ENCODE peak calls at places on chromosomes 13 and 19, in seven cellular contexts. G is mammary epithelial cell; C is CD8-positive, alpha-beta T cell; H is transverse colon; P is AG04450; N is A549; I is testis. Y is an unnamed sample.

GRCh38 chr13:75637101-75637774 is 1.1 kb downstream of the LMO7 start:
- DNase-seq in G (peak; percentile 18), C (no peak), H (no peak), P (no peak), N (no peak), I (no peak), Y (no peak)

GRCh38 chr13:101289764-101290163 is 126.5 kb downstream of the NALCN start:
- DNase-seq in G (peak; percentile 26), C (no peak), H (no peak), P (peak; percentile 13), N (peak; percentile 11), I (peak; percentile 61), Y (peak; percentile 52)

GRCh38 chr13:52009985-52010384 is 1.3 kb downstream of the ATP7B start:
- DNase-seq in G (no peak), C (no peak), H (no peak), P (no peak), N (no peak), I (no peak), Y (no peak)

GRCh38 chr13:113914333-113915011 is 50.6 kb upstream of the GAS6 start:
- DNase-seq in G (no peak), C (no peak), H (no peak), P (no peak), N (no peak), I (no peak), Y (no peak)

GRCh38 chr13:48508001-48508400 is 24.9 kb downstream of the RCBTB2 start:
- DNase-seq in G (peak; percentile 94), C (no peak), H (no peak), P (no peak), N (no peak), I (no peak), Y (peak; percentile 98)

GRCh38 chr19:38812004-38812840 is 523 bp downstream of the LGALS4 start:
- DNase-seq in G (no peak), C (no peak), H (no peak), P (no peak), N (no peak), I (no peak), Y (no peak)

GRCh38 chr13:73204916-73205315 is 146.1 kb downstream of the KLF5 start:
- DNase-seq in G (no peak), C (no peak), H (no peak), P (no peak), N (no peak), I (no peak), Y (no peak)

GRCh38 chr13:84439108-84439507 is 556.8 kb upstream of the SLITRK1 start:
- DNase-seq in G (peak; percentile 76), C (no peak), H (no peak), P (no peak), N (no peak), I (no peak), Y (peak; percentile 87)

GRCh38 chr13:59532405-59532804 is 631.3 kb downstream of the DIAPH3 start:
- DNase-seq in G (peak; percentile 14), C (no peak), H (no peak), P (no peak), N (no peak), I (no peak), Y (peak; percentile 50)

GRCh38 chr19:7264858-7265257 is 29.4 kb downstream of the INSR start:
- DNase-seq in G (no peak), C (no peak), H (no peak), P (no peak), N (no peak), I (no peak), Y (no peak)

GRCh38 chr19:7266832-7267231 is 27.4 kb downstream of the INSR start:
- DNase-seq in G (no peak), C (no peak), H (no peak), P (no peak), N (no peak), I (no peak), Y (no peak)

GRCh38 chr19:7267792-7268736 is 26.1 kb downstream of the INSR start:
- DNase-seq in G (no peak), C (no peak), H (peak; percentile 57), P (no peak), N (no peak), I (no peak), Y (no peak)

GRCh38 chr19:7263521-7263920 is 30.7 kb downstream of the INSR start:
- DNase-seq in G (no peak), C (no peak), H (no peak), P (no peak), N (no peak), I (no peak), Y (no peak)

DNA sequence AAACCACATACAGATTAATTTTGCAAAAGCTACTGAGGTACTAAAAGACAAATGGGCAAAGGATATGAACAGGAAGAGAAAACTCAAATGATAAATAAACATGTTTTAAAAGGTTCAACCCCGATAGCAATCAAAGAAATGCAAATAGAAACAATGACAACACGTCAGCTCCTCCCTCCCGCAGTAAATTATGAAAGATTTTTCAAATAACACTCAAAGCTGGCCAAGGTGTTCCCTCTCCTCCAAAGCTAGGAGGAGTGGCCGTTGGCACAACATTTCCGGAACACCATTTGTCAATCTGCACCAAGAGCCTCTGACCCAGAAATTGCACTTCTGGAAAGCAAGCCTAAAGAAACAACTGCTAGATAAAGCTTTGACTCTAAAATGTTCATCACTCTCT is 28.3 kb downstream of the INSR start:
- DNase-seq in G (no peak), C (no peak), H (peak; percentile 61), P (no peak), N (no peak), I (no peak), Y (no peak)
- TF ChIP-seq CTCF in G (no peak), C (no peak), H (no peak), P (no peak), N (no peak), I (no peak), Y (no peak)

GRCh38 chr13:99987180-99988047 is 5.8 kb downstream of the ZIC2 start:
- DNase-seq in G (no peak), C (no peak), H (no peak), P (no peak), N (no peak), I (no peak), Y (no peak)
- H3K4me3 ChIP-seq in G (no peak overlapping the region), C (no peak overlapping the region), H (no peak overlapping the region), P (no peak overlapping the region), N (no peak overlapping the region), I (no peak overlapping the region), Y (no peak overlapping the region)

GRCh38 chr19:55778331-55778730 is 9.4 kb downstream of the RFPL4AL1 start:
- DNase-seq in G (no peak), C (no peak), H (no peak), P (no peak), N (no peak), I (no peak), Y (no peak)

GRCh38 chr19:55781112-55781511 is 12.2 kb downstream of the RFPL4AL1 start:
- DNase-seq in G (no peak), C (no peak), H (no peak), P (no peak), N (no peak), I (no peak), Y (no peak)

DNA sequence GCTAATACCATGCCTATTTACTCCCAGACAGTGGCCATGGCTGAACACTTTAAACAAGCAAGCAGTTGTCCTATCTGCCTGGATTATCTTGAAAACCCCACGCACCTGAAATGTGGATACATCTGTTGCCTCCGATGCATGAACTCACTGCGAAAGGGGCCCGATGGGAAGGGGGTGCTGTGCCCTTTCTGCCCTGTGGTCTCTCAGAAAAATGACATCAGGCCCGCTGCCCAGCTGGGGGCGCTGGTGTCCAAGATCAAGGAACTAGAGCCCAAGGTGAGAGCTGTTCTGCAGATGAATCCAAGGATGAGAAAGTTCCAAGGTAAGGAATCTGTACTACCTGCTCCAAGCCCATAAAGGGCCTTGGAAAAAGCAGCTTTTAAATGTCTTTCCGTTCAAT is 8.6 kb downstream of the RFPL4AL1 start:
- DNase-seq in G (no peak), C (no peak), H (peak; percentile 14), P (no peak), N (no peak), I (peak; percentile 61), Y (no peak)
- TF ChIP-seq CTCF in G (no peak), C (no peak), H (no peak), P (no peak), N (no peak), I (no peak), Y (no peak)

DNA sequence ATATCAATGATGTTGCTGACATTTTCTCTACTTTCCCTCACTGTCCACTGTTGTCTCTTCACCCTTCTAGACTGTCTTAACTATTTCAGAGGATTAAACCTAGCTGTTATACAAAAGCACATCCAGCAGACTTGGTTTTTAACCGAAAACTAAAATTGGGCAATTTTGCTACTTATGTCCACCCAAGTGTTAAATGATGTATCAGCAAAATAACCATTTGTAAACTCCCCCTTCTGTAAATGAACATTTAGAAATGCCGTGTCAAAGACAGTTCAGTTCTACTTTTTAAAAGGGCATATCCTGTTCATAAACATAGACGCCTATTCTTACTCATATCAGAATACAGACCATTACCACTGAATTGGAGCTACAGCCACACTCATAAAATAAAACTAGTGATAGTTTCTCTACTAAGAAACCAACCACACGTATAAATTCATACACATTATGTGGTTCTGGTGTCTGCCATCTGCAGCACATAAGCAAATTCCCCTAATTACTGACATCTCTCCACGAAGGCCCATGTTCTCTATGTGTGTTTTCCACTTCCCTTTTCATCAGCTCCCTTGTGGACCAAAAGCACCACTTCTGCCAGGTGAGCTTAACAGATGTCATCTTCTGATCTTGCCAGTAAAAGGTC is 1091.8 kb downstream of the PCDH9 start:
- DNase-seq in G (no peak), C (no peak), H (no peak), P (no peak), N (no peak), I (no peak), Y (no peak)
- H3K4me3 ChIP-seq in G (no peak overlapping the region), C (no peak overlapping the region), H (no peak overlapping the region), P (no peak overlapping the region), N (no peak overlapping the region), I (no peak overlapping the region), Y (no peak overlapping the region)

DNA sequence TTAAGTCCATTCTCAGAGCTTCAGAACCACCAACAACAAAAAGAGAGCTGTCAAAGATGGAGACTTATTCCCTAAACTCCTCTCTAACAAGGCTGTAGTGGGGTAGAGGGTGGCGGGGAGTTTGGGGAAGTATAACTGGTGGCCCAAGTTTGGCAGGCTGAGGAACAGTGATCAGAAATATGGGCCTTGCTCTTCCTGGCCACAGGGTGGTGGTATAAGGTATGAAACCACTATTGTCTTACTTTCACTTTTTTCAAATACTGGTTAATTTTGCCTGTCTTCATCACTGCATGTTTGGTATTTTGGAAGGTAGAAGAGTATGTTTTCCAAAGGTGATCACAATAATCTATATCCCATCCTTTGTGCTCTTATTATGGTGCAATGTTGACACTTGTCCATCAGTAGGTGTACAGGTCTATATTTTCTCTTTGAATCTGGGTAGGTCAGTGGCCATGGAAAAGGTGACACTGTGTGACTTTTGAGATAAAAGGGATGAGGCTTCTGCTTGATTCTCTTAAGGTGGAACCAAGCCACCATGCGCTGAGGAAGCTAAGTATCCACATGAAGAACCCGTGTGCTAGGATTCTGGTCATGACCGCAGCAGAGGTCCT is 23.2 kb upstream of the GPC5 start:
- DNase-seq in G (no peak), C (no peak), H (no peak), P (no peak), N (peak; percentile 12), I (no peak), Y (peak; percentile 15)
- TF ChIP-seq CTCF in G (peak; percentile 57), C (peak; percentile 36), H (peak; percentile 32), P (peak; percentile 69), N (no peak), I (no peak), Y (peak; percentile 53)